ENCODE peak calls at places on chromosomes 12 and 14, in seven cellular contexts. T, I, O, C, V, Z and Y are unnamed samples. For H3K27me3, the result is how much of the 10 kb centered on the place peaks cover.

GRCh38 chr12:53752651-53753050 is 872 bp upstream of the CISTR start:
- DNase-seq in Z (no peak), V (no peak), C (no peak), I (no peak), O (no peak), T (no peak), Y (no peak)

GRCh38 chr12:28108599-28108998 is 81.7 kb upstream of the CCDC91 start:
- DNase-seq in I (no peak), T (no peak), O (no peak), Z (no peak), V (no peak), C (no peak), Y (no peak)

GRCh38 chr12:123934016-123934620 is 38.5 kb downstream of the CCDC92 start:
- DNase-seq in T (peak), V (no peak), C (no peak), I (no peak), O (no peak), Z (no peak), Y (no peak)

GRCh38 chr12:22518067-22518719 is 26.1 kb downstream of the C2CD5 start:
- DNase-seq in C (no peak), Z (no peak), O (no peak), V (no peak), I (peak), T (no peak), Y (peak)

GRCh38 chr14:93965287-93965821 is 11.0 kb downstream of the ASB2 start:
- DNase-seq in T (no peak), Z (no peak), C (no peak), O (no peak), V (no peak), I (no peak), Y (no peak)

GRCh38 chr12:10562306-10562933 is 51.0 kb downstream of the MAGOHB start:
- DNase-seq in C (peak), V (peak), Z (no peak), O (peak), I (no peak), T (no peak), Y (no peak)

GRCh38 chr12:18250313-18250916 is 10.9 kb upstream of the PIK3C2G start:
- DNase-seq in I (peak), T (no peak), O (peak), Z (no peak), C (peak), V (peak), Y (no peak)

GRCh38 chr14:69460093-69460701 is 24.3 kb upstream of the PLEKHD1 start:
- DNase-seq in Z (peak), O (no peak), T (no peak), V (peak), C (peak), I (peak), Y (peak)

GRCh38 chr12:51686727-51687126 is 95.7 kb downstream of the SCN8A start:
- DNase-seq in Z (no peak), O (no peak), V (no peak), I (no peak), T (no peak), C (no peak), Y (no peak)

GRCh38 chr12:79174656-79175055 is 310.1 kb downstream of the SYT1 start:
- DNase-seq in V (peak), C (peak), I (no peak), O (no peak), Z (no peak), T (no peak), Y (no peak)

GRCh38 chr12:49110191-49111155 is at the start of gene LMBR1L:
- DNase-seq in O (peak), I (peak), C (peak), Z (peak), T (peak), V (peak), Y (peak)

GRCh38 chr14:73824536-73824935 is 27.1 kb upstream of the PTGR2 start:
- DNase-seq in V (no peak), I (no peak), C (no peak), O (no peak), T (no peak), Z (no peak), Y (no peak)
- H3K27me3 ChIP-seq in V (under half), I (under half), C (under half), O (under half), T (under half), Z (under half), Y (under half)

GRCh38 chr12:114815157-114815556 is 131.2 kb upstream of the TBX3 start:
- DNase-seq in O (no peak), V (no peak), Z (no peak), C (no peak), T (no peak), I (no peak), Y (no peak)

GRCh38 chr12:114809132-114809531 is 125.2 kb upstream of the TBX3 start:
- DNase-seq in T (no peak), O (no peak), V (no peak), Z (no peak), C (no peak), I (no peak), Y (no peak)

GRCh38 chr12:114812384-114812783 is 128.4 kb upstream of the TBX3 start:
- DNase-seq in I (no peak), T (no peak), V (no peak), Z (no peak), C (no peak), O (no peak), Y (no peak)

GRCh38 chr12:114817491-114818440 is 133.8 kb upstream of the TBX3 start:
- DNase-seq in I (no peak), V (no peak), Z (no peak), C (no peak), O (no peak), T (no peak), Y (no peak)

DNA sequence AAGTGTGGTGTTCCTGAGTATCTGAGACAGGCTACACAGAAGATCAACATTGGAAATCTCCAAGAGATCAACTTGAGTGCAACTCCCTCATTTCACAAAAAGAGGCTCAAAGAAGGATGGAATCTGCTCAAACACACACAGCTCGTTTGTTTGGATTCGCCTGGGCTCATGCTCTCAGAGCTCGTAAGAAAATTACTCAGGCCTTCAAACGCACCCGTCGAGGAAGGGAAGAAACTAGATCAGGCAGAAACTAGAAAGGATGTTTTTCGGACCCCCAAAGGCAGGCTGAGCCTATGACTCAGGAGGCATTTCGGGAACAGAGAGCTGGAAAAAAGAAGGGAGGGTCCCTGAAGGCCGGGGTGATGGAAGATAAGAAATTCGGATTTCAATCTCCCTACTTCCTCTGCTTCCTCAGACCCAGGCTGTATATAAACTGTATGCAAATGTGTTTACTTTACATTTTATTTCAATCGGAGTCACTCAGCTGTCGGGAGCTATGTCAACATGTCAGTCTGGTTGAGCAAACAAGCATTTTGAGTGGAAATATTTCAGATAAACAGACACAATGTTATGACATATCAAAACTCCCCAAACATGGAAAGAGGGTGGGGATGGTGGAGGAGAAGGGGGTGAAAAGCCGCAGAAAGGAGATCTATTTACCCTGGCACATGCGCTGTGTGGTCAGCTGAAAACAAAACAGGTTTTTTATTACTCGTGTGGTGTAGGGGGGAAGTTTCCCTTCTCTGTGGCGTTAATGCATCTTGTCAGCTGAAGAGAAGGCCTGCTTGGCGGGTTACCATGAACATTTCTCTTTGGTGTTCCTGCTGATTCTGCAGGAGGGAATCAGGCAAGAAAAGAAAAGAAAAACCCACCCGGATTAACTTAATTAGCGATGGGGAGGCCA is 129.1 kb upstream of the TBX3 start:
- DNase-seq in O (peak), V (peak), Z (no peak), I (no peak), C (no peak), T (no peak), Y (no peak)
- H3K27me3 ChIP-seq in O (under half), V (under half), Z (under half), I (under half), C (under half), T (under half), Y (under half)

GRCh38 chr12:94225506-94225905 is 77.1 kb downstream of the PLXNC1 start:
- DNase-seq in Z (no peak), O (no peak), I (no peak), V (no peak), C (no peak), T (no peak), Y (no peak)

GRCh38 chr12:94219622-94220302 is 71.4 kb downstream of the PLXNC1 start:
- DNase-seq in C (no peak), O (no peak), Z (no peak), T (no peak), V (no peak), I (no peak), Y (no peak)

GRCh38 chr12:94220804-94221203 is 72.4 kb downstream of the PLXNC1 start:
- DNase-seq in C (no peak), O (no peak), T (no peak), Z (no peak), V (no peak), I (no peak), Y (no peak)

GRCh38 chr12:94225924-94226630 is 77.7 kb downstream of the PLXNC1 start:
- DNase-seq in O (no peak), V (peak), C (no peak), Z (no peak), I (no peak), T (no peak), Y (no peak)

GRCh38 chr12:94222351-94222750 is 74.0 kb downstream of the PLXNC1 start:
- DNase-seq in V (no peak), O (no peak), T (no peak), Z (no peak), C (no peak), I (no peak), Y (no peak)
- H3K27me3 ChIP-seq in V (under half), O (under half), T (under half), Z (under half), C (under half), I (under half), Y (under half)

DNA sequence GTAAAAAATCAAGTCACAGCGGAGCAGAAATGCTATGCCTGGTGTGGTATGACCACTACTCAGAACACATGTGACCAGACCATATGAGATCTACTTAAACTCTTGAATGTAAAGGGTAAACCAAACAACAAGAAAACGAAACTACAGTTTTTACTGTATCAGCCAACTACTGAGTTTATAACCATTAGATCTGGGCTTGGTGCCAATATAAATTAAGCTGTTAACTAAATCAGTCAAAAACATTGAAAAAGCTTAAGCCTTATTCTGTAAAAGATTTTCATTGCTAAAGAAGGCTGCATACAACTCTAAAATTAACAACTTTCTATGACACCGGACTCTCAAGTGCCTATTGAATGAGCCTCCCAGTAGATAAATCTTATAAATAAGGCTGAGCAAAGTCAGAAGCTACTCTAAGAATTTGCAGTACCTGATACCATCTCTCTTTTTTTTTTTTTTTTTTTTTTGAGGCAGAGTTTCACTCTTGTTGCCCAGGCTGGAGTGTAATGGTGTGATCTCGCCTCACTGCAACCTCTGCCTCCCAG is 35.4 kb downstream of the SPTLC2 start:
- DNase-seq in I (no peak), O (no peak), C (no peak), Z (no peak), T (no peak), V (no peak), Y (no peak)
- H3K27me3 ChIP-seq in I (under half), O (under half), C (under half), Z (under half), T (under half), V (under half), Y (under half)

GRCh38 chr12:73935817-73936216 is 601.8 kb upstream of the ATXN7L3B start:
- DNase-seq in O (no peak), I (no peak), V (peak), T (no peak), C (peak), Z (no peak), Y (no peak)
- H3K27me3 ChIP-seq in O (under half), I (under half), V (under half), T (under half), C (under half), Z (under half), Y (under half)